ENCODE peak calls at places on chromosomes 4 and X, in five cellular contexts. One of them, this sample, is unnamed.

GRCh38 chrX:123803331-123803983 is 56.4 kb upstream of the XIAP start:
- DNase-seq in K562: peak
- DNase-seq in naive B cell: no peak
- DNase-seq in stimulated activated CD8-positive, alpha-beta memory T cell treated with anti-CD3 and anti-CD28 coated beads, Interleukin-15, amount 100 ng/mL, for 24 hours: no peak
- DNase-seq in stimulated activated CD4-positive, alpha-beta T cell treated with anti-CD3 and anti-CD28 coated beads, Interleukin-1b, Interleukin-23, amount 100 ng/mL, for 24 hours: no peak
- DNase-seq in this sample: no peak

GRCh38 chr4:99131378-99131777 is 12.7 kb downstream of the ADH4 start:
- DNase-seq in K562: no peak
- DNase-seq in naive B cell: no peak
- DNase-seq in stimulated activated CD8-positive, alpha-beta memory T cell treated with anti-CD3 and anti-CD28 coated beads, Interleukin-15, amount 100 ng/mL, for 24 hours: no peak
- DNase-seq in stimulated activated CD4-positive, alpha-beta T cell treated with anti-CD3 and anti-CD28 coated beads, Interleukin-1b, Interleukin-23, amount 100 ng/mL, for 24 hours: no peak
- DNase-seq in this sample: no peak

GRCh38 chr4:38287090-38287843 is 327.1 kb downstream of the PTTG2 start:
- DNase-seq in K562: no peak
- DNase-seq in naive B cell: no peak
- DNase-seq in stimulated activated CD8-positive, alpha-beta memory T cell treated with anti-CD3 and anti-CD28 coated beads, Interleukin-15, amount 100 ng/mL, for 24 hours: no peak
- DNase-seq in stimulated activated CD4-positive, alpha-beta T cell treated with anti-CD3 and anti-CD28 coated beads, Interleukin-1b, Interleukin-23, amount 100 ng/mL, for 24 hours: no peak
- DNase-seq in this sample: no peak

GRCh38 chr4:6231663-6232165 is 31.4 kb upstream of the JAKMIP1 start:
- DNase-seq in K562: no peak
- DNase-seq in naive B cell: no peak
- DNase-seq in stimulated activated CD8-positive, alpha-beta memory T cell treated with anti-CD3 and anti-CD28 coated beads, Interleukin-15, amount 100 ng/mL, for 24 hours: no peak
- DNase-seq in stimulated activated CD4-positive, alpha-beta T cell treated with anti-CD3 and anti-CD28 coated beads, Interleukin-1b, Interleukin-23, amount 100 ng/mL, for 24 hours: no peak
- DNase-seq in this sample: no peak

GRCh38 chr4:168291242-168291641 is 27.3 kb downstream of the DDX60 start:
- DNase-seq in K562: no peak
- DNase-seq in naive B cell: no peak
- DNase-seq in stimulated activated CD8-positive, alpha-beta memory T cell treated with anti-CD3 and anti-CD28 coated beads, Interleukin-15, amount 100 ng/mL, for 24 hours: no peak
- DNase-seq in stimulated activated CD4-positive, alpha-beta T cell treated with anti-CD3 and anti-CD28 coated beads, Interleukin-1b, Interleukin-23, amount 100 ng/mL, for 24 hours: no peak
- DNase-seq in this sample: no peak

GRCh38 chrX:153396320-153397195 is 4.6 kb downstream of the PNMA6E start:
- DNase-seq in K562: no peak
- DNase-seq in naive B cell: no peak
- DNase-seq in stimulated activated CD8-positive, alpha-beta memory T cell treated with anti-CD3 and anti-CD28 coated beads, Interleukin-15, amount 100 ng/mL, for 24 hours: no peak
- DNase-seq in stimulated activated CD4-positive, alpha-beta T cell treated with anti-CD3 and anti-CD28 coated beads, Interleukin-1b, Interleukin-23, amount 100 ng/mL, for 24 hours: no peak
- DNase-seq in this sample: no peak

GRCh38 chrX:115142057-115142456 is 47.2 kb upstream of the RBMXL3 start:
- DNase-seq in K562: no peak
- DNase-seq in naive B cell: no peak
- DNase-seq in stimulated activated CD8-positive, alpha-beta memory T cell treated with anti-CD3 and anti-CD28 coated beads, Interleukin-15, amount 100 ng/mL, for 24 hours: no peak
- DNase-seq in stimulated activated CD4-positive, alpha-beta T cell treated with anti-CD3 and anti-CD28 coated beads, Interleukin-1b, Interleukin-23, amount 100 ng/mL, for 24 hours: no peak
- DNase-seq in this sample: no peak

GRCh38 chr4:2515835-2516550 is 20.5 kb upstream of the FAM193A start:
- DNase-seq in K562: no peak
- DNase-seq in naive B cell: no peak
- DNase-seq in stimulated activated CD8-positive, alpha-beta memory T cell treated with anti-CD3 and anti-CD28 coated beads, Interleukin-15, amount 100 ng/mL, for 24 hours: no peak
- DNase-seq in stimulated activated CD4-positive, alpha-beta T cell treated with anti-CD3 and anti-CD28 coated beads, Interleukin-1b, Interleukin-23, amount 100 ng/mL, for 24 hours: no peak
- DNase-seq in this sample: no peak

GRCh38 chr4:54384563-54384962 is 155.5 kb downstream of the PDGFRA start:
- DNase-seq in K562: no peak
- DNase-seq in naive B cell: no peak
- DNase-seq in stimulated activated CD8-positive, alpha-beta memory T cell treated with anti-CD3 and anti-CD28 coated beads, Interleukin-15, amount 100 ng/mL, for 24 hours: no peak
- DNase-seq in stimulated activated CD4-positive, alpha-beta T cell treated with anti-CD3 and anti-CD28 coated beads, Interleukin-1b, Interleukin-23, amount 100 ng/mL, for 24 hours: no peak
- DNase-seq in this sample: peak

GRCh38 chrX:123665197-123665596 is 67.7 kb downstream of the THOC2 start:
- DNase-seq in K562: no peak
- DNase-seq in naive B cell: no peak
- DNase-seq in stimulated activated CD8-positive, alpha-beta memory T cell treated with anti-CD3 and anti-CD28 coated beads, Interleukin-15, amount 100 ng/mL, for 24 hours: no peak
- DNase-seq in stimulated activated CD4-positive, alpha-beta T cell treated with anti-CD3 and anti-CD28 coated beads, Interleukin-1b, Interleukin-23, amount 100 ng/mL, for 24 hours: no peak
- DNase-seq in this sample: peak

GRCh38 chr4:145909773-145910172 is 28.9 kb downstream of the ZNF827 start:
- DNase-seq in K562: no peak
- DNase-seq in naive B cell: no peak
- DNase-seq in stimulated activated CD8-positive, alpha-beta memory T cell treated with anti-CD3 and anti-CD28 coated beads, Interleukin-15, amount 100 ng/mL, for 24 hours: no peak
- DNase-seq in stimulated activated CD4-positive, alpha-beta T cell treated with anti-CD3 and anti-CD28 coated beads, Interleukin-1b, Interleukin-23, amount 100 ng/mL, for 24 hours: no peak
- DNase-seq in this sample: no peak

GRCh38 chr4:113112341-113112978 is 63.0 kb downstream of the ANK2 start:
- DNase-seq in K562: no peak
- DNase-seq in naive B cell: no peak
- DNase-seq in stimulated activated CD8-positive, alpha-beta memory T cell treated with anti-CD3 and anti-CD28 coated beads, Interleukin-15, amount 100 ng/mL, for 24 hours: no peak
- DNase-seq in stimulated activated CD4-positive, alpha-beta T cell treated with anti-CD3 and anti-CD28 coated beads, Interleukin-1b, Interleukin-23, amount 100 ng/mL, for 24 hours: no peak
- DNase-seq in this sample: no peak

GRCh38 chr4:173511787-173512361 is 18.2 kb downstream of the HAND2 start:
- DNase-seq in K562: no peak
- DNase-seq in naive B cell: no peak
- DNase-seq in stimulated activated CD8-positive, alpha-beta memory T cell treated with anti-CD3 and anti-CD28 coated beads, Interleukin-15, amount 100 ng/mL, for 24 hours: no peak
- DNase-seq in stimulated activated CD4-positive, alpha-beta T cell treated with anti-CD3 and anti-CD28 coated beads, Interleukin-1b, Interleukin-23, amount 100 ng/mL, for 24 hours: no peak
- DNase-seq in this sample: no peak

GRCh38 chr4:186294160-186294559 is 28.2 kb downstream of the F11 start:
- DNase-seq in K562: no peak
- DNase-seq in naive B cell: no peak
- DNase-seq in stimulated activated CD8-positive, alpha-beta memory T cell treated with anti-CD3 and anti-CD28 coated beads, Interleukin-15, amount 100 ng/mL, for 24 hours: no peak
- DNase-seq in stimulated activated CD4-positive, alpha-beta T cell treated with anti-CD3 and anti-CD28 coated beads, Interleukin-1b, Interleukin-23, amount 100 ng/mL, for 24 hours: no peak
- DNase-seq in this sample: no peak

GRCh38 chr4:31045724-31046318 is 325.7 kb downstream of the PCDH7 start:
- DNase-seq in K562: no peak
- DNase-seq in naive B cell: no peak
- DNase-seq in stimulated activated CD8-positive, alpha-beta memory T cell treated with anti-CD3 and anti-CD28 coated beads, Interleukin-15, amount 100 ng/mL, for 24 hours: no peak
- DNase-seq in stimulated activated CD4-positive, alpha-beta T cell treated with anti-CD3 and anti-CD28 coated beads, Interleukin-1b, Interleukin-23, amount 100 ng/mL, for 24 hours: no peak
- DNase-seq in this sample: peak

GRCh38 chrX:252421-253291 is 28.5 kb upstream of the PLCXD1 start:
- DNase-seq in K562: no peak
- DNase-seq in naive B cell: no peak
- DNase-seq in stimulated activated CD8-positive, alpha-beta memory T cell treated with anti-CD3 and anti-CD28 coated beads, Interleukin-15, amount 100 ng/mL, for 24 hours: no peak
- DNase-seq in stimulated activated CD4-positive, alpha-beta T cell treated with anti-CD3 and anti-CD28 coated beads, Interleukin-1b, Interleukin-23, amount 100 ng/mL, for 24 hours: no peak
- DNase-seq in this sample: no peak

GRCh38 chr4:41887821-41888699 is 47.2 kb upstream of the TMEM33 start:
- DNase-seq in K562: no peak
- DNase-seq in naive B cell: no peak
- DNase-seq in stimulated activated CD8-positive, alpha-beta memory T cell treated with anti-CD3 and anti-CD28 coated beads, Interleukin-15, amount 100 ng/mL, for 24 hours: no peak
- DNase-seq in stimulated activated CD4-positive, alpha-beta T cell treated with anti-CD3 and anti-CD28 coated beads, Interleukin-1b, Interleukin-23, amount 100 ng/mL, for 24 hours: no peak
- DNase-seq in this sample: peak

GRCh38 chr4:128354205-128354821 is 66.7 kb upstream of the PGRMC2 start:
- DNase-seq in K562: no peak
- DNase-seq in naive B cell: no peak
- DNase-seq in stimulated activated CD8-positive, alpha-beta memory T cell treated with anti-CD3 and anti-CD28 coated beads, Interleukin-15, amount 100 ng/mL, for 24 hours: no peak
- DNase-seq in stimulated activated CD4-positive, alpha-beta T cell treated with anti-CD3 and anti-CD28 coated beads, Interleukin-1b, Interleukin-23, amount 100 ng/mL, for 24 hours: no peak
- DNase-seq in this sample: peak

GRCh38 chrX:72037601-72038000 is 94.1 kb downstream of the RTL5 start:
- DNase-seq in K562: no peak
- DNase-seq in naive B cell: no peak
- DNase-seq in stimulated activated CD8-positive, alpha-beta memory T cell treated with anti-CD3 and anti-CD28 coated beads, Interleukin-15, amount 100 ng/mL, for 24 hours: no peak
- DNase-seq in stimulated activated CD4-positive, alpha-beta T cell treated with anti-CD3 and anti-CD28 coated beads, Interleukin-1b, Interleukin-23, amount 100 ng/mL, for 24 hours: no peak
- DNase-seq in this sample: no peak

GRCh38 chr4:136992032-136992431 is 540.3 kb downstream of the PCDH18 start:
- DNase-seq in K562: no peak
- DNase-seq in naive B cell: no peak
- DNase-seq in stimulated activated CD8-positive, alpha-beta memory T cell treated with anti-CD3 and anti-CD28 coated beads, Interleukin-15, amount 100 ng/mL, for 24 hours: no peak
- DNase-seq in stimulated activated CD4-positive, alpha-beta T cell treated with anti-CD3 and anti-CD28 coated beads, Interleukin-1b, Interleukin-23, amount 100 ng/mL, for 24 hours: no peak
- DNase-seq in this sample: no peak

GRCh38 chr4:183392377-183392776 is 52.1 kb upstream of the CDKN2AIP start:
- DNase-seq in K562: no peak
- DNase-seq in naive B cell: no peak
- DNase-seq in stimulated activated CD8-positive, alpha-beta memory T cell treated with anti-CD3 and anti-CD28 coated beads, Interleukin-15, amount 100 ng/mL, for 24 hours: no peak
- DNase-seq in stimulated activated CD4-positive, alpha-beta T cell treated with anti-CD3 and anti-CD28 coated beads, Interleukin-1b, Interleukin-23, amount 100 ng/mL, for 24 hours: no peak
- DNase-seq in this sample: no peak

GRCh38 chr4:123399638-123400358 is 3.2 kb downstream of the SPRY1 start:
- DNase-seq in K562: no peak
- DNase-seq in naive B cell: peak
- DNase-seq in stimulated activated CD8-positive, alpha-beta memory T cell treated with anti-CD3 and anti-CD28 coated beads, Interleukin-15, amount 100 ng/mL, for 24 hours: no peak
- DNase-seq in stimulated activated CD4-positive, alpha-beta T cell treated with anti-CD3 and anti-CD28 coated beads, Interleukin-1b, Interleukin-23, amount 100 ng/mL, for 24 hours: no peak
- DNase-seq in this sample: peak

GRCh38 chrX:9668537-9668936 is 97.1 kb downstream of the GPR143 start:
- DNase-seq in K562: no peak
- DNase-seq in naive B cell: no peak
- DNase-seq in stimulated activated CD8-positive, alpha-beta memory T cell treated with anti-CD3 and anti-CD28 coated beads, Interleukin-15, amount 100 ng/mL, for 24 hours: no peak
- DNase-seq in stimulated activated CD4-positive, alpha-beta T cell treated with anti-CD3 and anti-CD28 coated beads, Interleukin-1b, Interleukin-23, amount 100 ng/mL, for 24 hours: no peak
- DNase-seq in this sample: no peak

GRCh38 chr4:129282293-129282692 is 186.3 kb downstream of the C4orf33 start:
- DNase-seq in K562: no peak
- DNase-seq in naive B cell: no peak
- DNase-seq in stimulated activated CD8-positive, alpha-beta memory T cell treated with anti-CD3 and anti-CD28 coated beads, Interleukin-15, amount 100 ng/mL, for 24 hours: no peak
- DNase-seq in stimulated activated CD4-positive, alpha-beta T cell treated with anti-CD3 and anti-CD28 coated beads, Interleukin-1b, Interleukin-23, amount 100 ng/mL, for 24 hours: no peak
- DNase-seq in this sample: no peak

This sample was measured in SW 1271.